ENCODE peak calls at places on chromosomes 11 and 22, in six cellular contexts. Y, M, V, A, T and E are unnamed samples. For H3K36me3, the result is how much of the 10 kb centered on the place peaks cover.

GRCh38 chr22:45334068-45334467 is 24.3 kb downstream of the FAM118A start:
- DNase-seq in Y (peak), M (no peak), V (no peak), A (no peak), T (no peak), E (no peak)

GRCh38 chr22:49777569-49778250 is 50.0 kb downstream of the BRD1 start:
- DNase-seq in Y (no peak), M (no peak), V (peak), A (no peak), T (peak), E (no peak)

GRCh38 chr22:45932066-45932465 is 44.9 kb downstream of the WNT7B start:
- DNase-seq in Y (no peak), M (no peak), V (no peak), A (no peak), T (no peak), E (no peak)

GRCh38 chr11:7245341-7245740 is 6.4 kb upstream of the SYT9 start:
- DNase-seq in Y (no peak), M (no peak), V (no peak), A (no peak), T (no peak), E (no peak)

GRCh38 chr22:46986788-46987187 is 224.3 kb downstream of the TBC1D22A start:
- DNase-seq in Y (no peak), M (no peak), V (no peak), A (no peak), T (no peak), E (no peak)

GRCh38 chr11:35334385-35335090 is 84.8 kb downstream of the SLC1A2 start:
- DNase-seq in Y (peak), M (no peak), V (no peak), A (no peak), T (no peak), E (no peak)

GRCh38 chr11:86745571-86745970 is 54.8 kb upstream of the PRSS23 start:
- DNase-seq in Y (peak), M (no peak), V (no peak), A (no peak), T (no peak), E (no peak)

GRCh38 chr11:64854157-64854533 is 9.7 kb upstream of the CDC42BPG start:
- DNase-seq in Y (no peak), M (no peak), V (no peak), A (no peak), T (no peak), E (no peak)

GRCh38 chr11:93208663-93209270 is 11.0 kb upstream of the SLC36A4 start:
- DNase-seq in Y (no peak), M (no peak), V (no peak), A (no peak), T (no peak), E (no peak)

GRCh38 chr11:19450282-19450681 is 209.5 kb upstream of the E2F8 start:
- DNase-seq in Y (no peak), M (no peak), V (no peak), A (no peak), T (no peak), E (no peak)

GRCh38 chr11:118933486-118933885 is 7.8 kb upstream of the BCL9L start:
- DNase-seq in Y (no peak), M (no peak), V (no peak), A (peak), T (no peak), E (no peak)

GRCh38 chr11:41446566-41446965 is 12.9 kb downstream of the LRRC4C start:
- DNase-seq in Y (no peak), M (no peak), V (no peak), A (no peak), T (no peak), E (no peak)

GRCh38 chr11:2303627-2304155 is 1.9 kb downstream of the TSPAN32 start:
- DNase-seq in Y (no peak), M (peak), V (no peak), A (peak), T (no peak), E (peak)

GRCh38 chr11:64776875-64777274 is 1.5 kb downstream of the SF1 start:
- DNase-seq in Y (no peak), M (no peak), V (no peak), A (no peak), T (no peak), E (no peak)

GRCh38 chr22:42090596-42091445 is at the start of gene NDUFA6:
- DNase-seq in Y (peak), M (peak), V (peak), A (peak), T (peak), E (peak)

GRCh38 chr22:44201556-44202129 is 20.9 kb downstream of the PARVG start:
- DNase-seq in Y (no peak), M (no peak), V (peak), A (no peak), T (no peak), E (no peak)

GRCh38 chr22:36781656-36782627 is 6.0 kb upstream of the IFT27 start:
- DNase-seq in Y (peak), M (peak), V (peak), A (peak), T (peak), E (peak)

GRCh38 chr11:119350302-119350701 is 3.8 kb upstream of the MFRP start:
- DNase-seq in Y (no peak), M (no peak), V (no peak), A (no peak), T (no peak), E (no peak)

GRCh38 chr11:126112547-126112946 is 49.9 kb upstream of the CDON start:
- DNase-seq in Y (no peak), M (no peak), V (no peak), A (no peak), T (no peak), E (no peak)

GRCh38 chr11:67646535-67647336 is 3.8 kb downstream of the ACY3 start:
- DNase-seq in Y (no peak), M (no peak), V (peak), A (no peak), T (no peak), E (no peak)

GRCh38 chr11:73241300-73241699 is 23.2 kb downstream of the P2RY2 start:
- DNase-seq in Y (no peak), M (no peak), V (no peak), A (no peak), T (no peak), E (no peak)

GRCh38 chr11:64173616-64174355 is 7.9 kb upstream of the MACROD1 start:
- DNase-seq in Y (no peak), M (no peak), V (no peak), A (no peak), T (no peak), E (no peak)

GRCh38 chr22:32080904-32081303 is 37.8 kb downstream of the SLC5A1 start:
- DNase-seq in Y (peak), M (peak), V (no peak), A (peak), T (peak), E (peak)

GRCh38 chr11:101127699-101128570 is 1.7 kb downstream of the PGR start:
- DNase-seq in Y (no peak), M (peak), V (peak), A (peak), T (no peak), E (peak)

GRCh38 chr11:92152245-92152644 is 72.4 kb upstream of the FAT3 start:
- DNase-seq in Y (no peak), M (peak), V (no peak), A (no peak), T (no peak), E (no peak)

GRCh38 chr11:87722756-87723599 is 452.3 kb downstream of the RAB38 start:
- DNase-seq in Y (peak), M (peak), V (no peak), A (peak), T (no peak), E (no peak)

GRCh38 chr11:44506375-44507016 is 59.0 kb upstream of the CD82 start:
- DNase-seq in Y (no peak), M (no peak), V (no peak), A (no peak), T (no peak), E (peak)

GRCh38 chr11:46036009-46036408 is 85.2 kb downstream of the PHF21A start:
- DNase-seq in Y (no peak), M (no peak), V (no peak), A (no peak), T (no peak), E (no peak)

GRCh38 chr11:59953463-59954218 is 10.2 kb upstream of the OOSP4A start:
- DNase-seq in Y (no peak), M (no peak), V (no peak), A (no peak), T (no peak), E (no peak)

GRCh38 chr11:57310091-57310490 is 14.7 kb downstream of the TNKS1BP1 start:
- DNase-seq in Y (no peak), M (no peak), V (peak), A (no peak), T (no peak), E (no peak)

GRCh38 chr11:62555464-62556092 is 9.0 kb upstream of the AHNAK start:
- DNase-seq in Y (no peak), M (no peak), V (no peak), A (peak), T (peak), E (peak)

GRCh38 chr22:30923168-30923900 is 45.2 kb downstream of the MORC2 start:
- DNase-seq in Y (no peak), M (no peak), V (no peak), A (no peak), T (no peak), E (no peak)

GRCh38 chr22:41367039-41367679 is 14.6 kb upstream of the TEF start:
- DNase-seq in Y (peak), M (no peak), V (peak), A (peak), T (no peak), E (peak)

GRCh38 chr11:61392991-61393595 is 706 bp downstream of the TMEM216 start:
- DNase-seq in Y (no peak), M (peak), V (no peak), A (peak), T (peak), E (no peak)

GRCh38 chr11:27464155-27464759 is 8.3 kb downstream of the LGR4 start:
- DNase-seq in Y (peak), M (peak), V (no peak), A (no peak), T (no peak), E (peak)

GRCh38 chr22:20904008-20904979 is 12.9 kb upstream of the CRKL start:
- DNase-seq in Y (peak), M (no peak), V (no peak), A (no peak), T (no peak), E (no peak)

GRCh38 chr22:35892192-35892591 is 136.4 kb downstream of the RBFOX2 start:
- DNase-seq in Y (peak), M (no peak), V (no peak), A (no peak), T (no peak), E (peak)

GRCh38 chr11:128714881-128715280 is 21.0 kb downstream of the FLI1 start:
- DNase-seq in Y (peak), M (no peak), V (no peak), A (no peak), T (no peak), E (no peak)
- H3K36me3 ChIP-seq in Y (under half), M (under half), V (under half), A (under half), T (under half), E (under half)

GRCh38 chr11:116776522-116776984 is 3.8 kb upstream of the BUD13 start:
- DNase-seq in Y (no peak), M (no peak), V (no peak), A (no peak), T (no peak), E (no peak)
- H3K36me3 ChIP-seq in Y (under half), M (under half), V (under half), A (under half), T (under half), E (under half)

GRCh38 chr22:23053051-23053707 is 17.1 kb upstream of the GNAZ start:
- DNase-seq in Y (no peak), M (no peak), V (peak), A (no peak), T (no peak), E (no peak)
- H3K36me3 ChIP-seq in Y (under half), M (under half), V (under half), A (under half), T (under half), E (under half)

DNA sequence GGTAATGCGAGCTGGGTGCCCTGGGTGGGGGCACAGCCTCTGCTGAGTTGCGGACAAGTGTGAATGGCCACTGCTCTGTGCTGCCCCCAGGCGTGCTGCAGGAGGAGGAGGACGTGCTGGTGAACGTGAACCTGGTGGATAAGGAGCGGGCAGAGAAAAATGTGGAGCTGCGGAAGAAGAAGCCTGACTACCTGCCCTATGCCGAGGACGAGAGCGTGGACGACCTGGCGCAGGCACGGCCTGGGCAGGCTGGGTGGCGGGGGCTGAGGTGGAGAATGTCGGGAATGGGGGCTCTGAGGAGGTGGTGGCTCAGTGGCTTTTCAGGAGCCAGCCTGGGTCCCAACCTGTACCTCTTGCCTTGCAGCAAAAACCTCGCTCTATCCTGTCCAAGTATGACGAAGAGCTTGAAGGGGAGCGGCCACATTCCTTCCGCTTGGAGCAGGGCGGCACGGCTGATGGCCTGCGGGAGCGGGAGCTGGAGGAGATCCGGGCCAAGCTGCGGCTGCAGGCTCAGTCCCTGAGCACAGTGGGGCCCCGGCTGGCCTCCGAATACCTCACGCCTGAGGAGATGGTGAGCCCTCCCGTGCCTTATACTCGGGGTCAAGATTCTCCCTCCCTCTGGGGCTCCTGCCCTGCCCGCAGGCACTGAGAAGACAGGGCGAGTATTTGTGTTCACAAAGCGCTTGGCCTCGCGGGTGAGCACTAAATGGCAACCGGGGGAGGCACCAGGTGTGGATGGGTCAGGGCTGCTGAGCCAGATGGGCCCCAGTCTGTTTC is 4.6 kb downstream of the SART1 start:
- DNase-seq in Y (no peak), M (no peak), V (no peak), A (no peak), T (no peak), E (no peak)
- H3K36me3 ChIP-seq in Y (under half), M (under half), V (under half), A (under half), T (under half), E (half or more)

DNA sequence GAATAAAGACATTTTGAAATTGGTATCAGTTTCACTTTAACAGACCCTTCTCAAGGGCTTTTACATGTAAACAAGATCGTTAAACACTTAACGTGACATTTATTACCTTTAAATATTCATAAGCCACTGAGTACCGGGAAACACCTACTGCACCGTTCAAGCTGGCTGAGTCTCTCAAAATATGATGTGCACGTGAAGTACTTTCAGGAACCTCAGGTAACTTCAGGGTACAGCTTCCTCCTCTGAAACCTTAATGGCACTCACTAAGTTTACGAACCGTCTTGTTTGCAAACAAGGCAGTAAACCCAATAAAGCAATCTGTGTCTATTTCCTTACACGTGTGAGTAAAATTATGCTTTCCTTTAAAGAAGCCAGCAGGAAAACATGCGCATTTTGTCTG is 105.5 kb upstream of the TENM4 start:
- DNase-seq in Y (peak), M (no peak), V (no peak), A (no peak), T (no peak), E (no peak)
- H3K36me3 ChIP-seq in Y (under half), M (under half), V (under half), A (under half), T (under half), E (under half)

DNA sequence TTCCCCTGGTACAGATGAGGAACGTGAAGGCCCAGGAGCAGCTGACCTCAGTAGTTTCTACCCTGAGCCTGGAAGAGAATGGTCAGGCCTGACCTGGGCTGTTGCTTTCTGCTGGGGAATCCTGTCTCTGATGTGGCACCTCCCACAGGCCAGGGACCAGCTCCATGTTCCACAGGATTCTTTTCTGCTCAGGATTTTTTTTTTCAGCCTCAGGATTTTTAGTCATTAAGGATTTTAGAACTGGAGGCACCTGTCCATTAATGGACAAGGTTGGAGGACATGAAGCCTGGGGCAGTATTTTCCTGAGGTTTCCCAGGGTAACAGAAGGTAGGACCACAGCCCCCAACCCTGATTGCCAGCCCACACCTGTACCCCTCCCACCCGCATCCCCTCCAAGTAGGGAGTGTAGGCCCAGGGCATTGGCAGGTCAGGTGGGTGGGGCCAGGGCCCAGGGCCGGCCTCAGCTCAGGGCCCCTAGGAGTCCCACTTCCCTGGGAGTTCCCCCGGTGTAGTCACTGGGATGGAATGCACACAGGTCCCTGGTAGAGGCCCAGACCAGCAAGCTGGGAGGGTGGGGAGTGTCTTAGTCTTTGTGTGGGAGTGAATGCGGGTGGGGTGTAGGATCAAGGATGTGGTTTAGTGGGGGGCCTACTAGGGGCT is 16.1 kb downstream of the BIK start:
- DNase-seq in Y (peak), M (peak), V (peak), A (no peak), T (no peak), E (no peak)
- H3K36me3 ChIP-seq in Y (under half), M (under half), V (under half), A (under half), T (under half), E (under half)

GRCh38 chr11:33560729-33561128 is 139.9 kb downstream of the C11orf91 start:
- DNase-seq in Y (no peak), M (no peak), V (no peak), A (no peak), T (no peak), E (no peak)
- H3K36me3 ChIP-seq in Y (under half), M (under half), V (under half), A (under half), T (under half), E (under half)